ENCODE peak calls at places on chromosome 12, in four cellular contexts. L, K, E and I are unnamed samples. For H3K9me3, the result is how much of the 10 kb centered on the place peaks cover.

GRCh38 chr12:6764011-6764828 is 1.9 kb upstream of the PTMS start:
- DNase-seq in L (peak), K (peak), E (peak), I (peak)

GRCh38 chr12:71128191-71128590 is 29.6 kb downstream of the TSPAN8 start:
- DNase-seq in L (no peak), K (no peak), E (no peak), I (no peak)

GRCh38 chr12:11658796-11659195 is 9.3 kb downstream of the ETV6 start:
- DNase-seq in L (no peak), K (no peak), E (no peak), I (no peak)

GRCh38 chr12:114662512-114663177 is 21.3 kb downstream of the TBX3 start:
- DNase-seq in L (peak), K (peak), E (peak), I (no peak)

GRCh38 chr12:26642361-26642760 is 190.6 kb downstream of the ITPR2 start:
- DNase-seq in L (no peak), K (no peak), E (no peak), I (no peak)

GRCh38 chr12:126338031-126338441 is 1272.8 kb downstream of the AACS start:
- DNase-seq in L (no peak), K (no peak), E (no peak), I (no peak)

GRCh38 chr12:78888583-78888982 is 24.0 kb downstream of the SYT1 start:
- DNase-seq in L (no peak), K (no peak), E (peak), I (no peak)

GRCh38 chr12:47877081-47877480 is 27.7 kb downstream of the VDR start:
- DNase-seq in L (no peak), K (no peak), E (no peak), I (peak)

GRCh38 chr12:55549302-55549701 is at the start of gene OR6C4:
- DNase-seq in L (no peak), K (no peak), E (no peak), I (no peak)

GRCh38 chr12:89528434-89528833 is 2.6 kb upstream of the POC1B start:
- DNase-seq in L (no peak), K (no peak), E (no peak), I (no peak)

GRCh38 chr12:91744613-91745012 is 401.0 kb downstream of the BTG1 start:
- DNase-seq in L (no peak), K (no peak), E (no peak), I (no peak)

GRCh38 chr12:106918746-106919145 is 37.0 kb upstream of the TMEM263 start:
- DNase-seq in L (no peak), K (peak), E (peak), I (no peak)

GRCh38 chr12:42104087-42104486 is 40.6 kb downstream of the GXYLT1 start:
- DNase-seq in L (no peak), K (no peak), E (no peak), I (no peak)

GRCh38 chr12:113359133-113359938 is 949 bp downstream of the PLBD2 start:
- DNase-seq in L (peak), K (no peak), E (no peak), I (no peak)

GRCh38 chr12:79934309-79935020 is 432 bp downstream of the PPP1R12A start:
- DNase-seq in L (peak), K (no peak), E (no peak), I (peak)

GRCh38 chr12:84038241-84038640 is 874.4 kb downstream of the SLC6A15 start:
- DNase-seq in L (no peak), K (no peak), E (no peak), I (no peak)

GRCh38 chr12:123063535-123063934 is 83.1 kb downstream of the ARL6IP4 start:
- DNase-seq in L (no peak), K (no peak), E (no peak), I (no peak)

GRCh38 chr12:13173537-13173936 is 23.0 kb upstream of the EMP1 start:
- DNase-seq in L (peak), K (no peak), E (peak), I (no peak)

GRCh38 chr12:115140981-115141380 is 457.0 kb upstream of the TBX3 start:
- DNase-seq in L (no peak), K (no peak), E (no peak), I (no peak)

GRCh38 chr12:2588345-2588744 is 206.4 kb upstream of the FKBP4 start:
- DNase-seq in L (peak), K (no peak), E (no peak), I (no peak)

GRCh38 chr12:65306603-65307501 is 28.4 kb downstream of the MSRB3 start:
- DNase-seq in L (peak), K (peak), E (peak), I (peak)

GRCh38 chr12:51821423-51822260 is 26.9 kb downstream of the FIGNL2 start:
- DNase-seq in L (no peak), K (no peak), E (no peak), I (peak)

GRCh38 chr12:108694812-108695278 is 36.5 kb downstream of the CORO1C start:
- DNase-seq in L (no peak), K (no peak), E (no peak), I (no peak)

GRCh38 chr12:93736640-93737178 is 59.5 kb downstream of the CRADD start:
- DNase-seq in L (no peak), K (no peak), E (no peak), I (no peak)

GRCh38 chr12:48946206-48946605 is 11.1 kb downstream of the ARF3 start:
- DNase-seq in L (no peak), K (no peak), E (no peak), I (no peak)

GRCh38 chr12:29026419-29026818 is 122.7 kb upstream of the FAR2 start:
- DNase-seq in L (no peak), K (no peak), E (no peak), I (no peak)

GRCh38 chr12:20120296-20120695 is 248.0 kb upstream of the PDE3A start:
- DNase-seq in L (no peak), K (no peak), E (no peak), I (no peak)

GRCh38 chr12:6547987-6548386 is 7.9 kb downstream of the IFFO1 start:
- DNase-seq in L (peak), K (no peak), E (no peak), I (no peak)

GRCh38 chr12:57230381-57231155 is 1.1 kb downstream of the SHMT2 start:
- DNase-seq in L (no peak), K (no peak), E (no peak), I (peak)

GRCh38 chr12:5871741-5872140 is 73.3 kb downstream of the ANO2 start:
- DNase-seq in L (no peak), K (no peak), E (no peak), I (no peak)

GRCh38 chr12:24527102-24527501 is 421.8 kb downstream of the BCAT1 start:
- DNase-seq in L (no peak), K (no peak), E (no peak), I (no peak)

GRCh38 chr12:12922978-12923377 is 29.0 kb downstream of the GPRC5D start:
- DNase-seq in L (no peak), K (no peak), E (no peak), I (no peak)

GRCh38 chr12:85658236-85658635 is 178.0 kb downstream of the RASSF9 start:
- DNase-seq in L (no peak), K (no peak), E (no peak), I (no peak)

GRCh38 chr12:117312770-117313169 is 48.7 kb downstream of the NOS1 start:
- DNase-seq in L (no peak), K (no peak), E (no peak), I (no peak)

GRCh38 chr12:108305520-108305919 is 33.6 kb downstream of the CMKLR1 start:
- DNase-seq in L (peak), K (no peak), E (no peak), I (peak)

GRCh38 chr12:123773375-123773774 is 11.3 kb downstream of the DNAH10 start:
- DNase-seq in L (no peak), K (no peak), E (no peak), I (no peak)

GRCh38 chr12:34405286-34406227 is 383.3 kb downstream of the ALG10 start:
- DNase-seq in L (peak), K (no peak), E (no peak), I (peak)
- H3K9me3 ChIP-seq in L (under half), K (under half), E (under half), I (half or more)

GRCh38 chr12:18723752-18724151 is 14.1 kb downstream of the PLCZ1 start:
- DNase-seq in L (no peak), K (peak), E (peak), I (no peak)
- TF ChIP-seq POLR2AphosphoS5 in L (no peak), K (no peak), E (no peak), I (no peak)

GRCh38 chr12:31629756-31630732 is 29.4 kb upstream of the ETFBKMT start:
- DNase-seq in L (no peak), K (no peak), E (no peak), I (no peak)
- H3K4me3 ChIP-seq in L (peak), K (no peak), E (no peak), I (no peak)

GRCh38 chr12:128970941-128971340 is 117.7 kb downstream of the GLT1D1 start:
- DNase-seq in L (no peak), K (no peak), E (no peak), I (no peak)
- H3K9me3 ChIP-seq in L (under half), K (under half), E (under half), I (under half)

GRCh38 chr12:121578230-121579189 is 2.3 kb downstream of the KDM2B start:
- DNase-seq in L (peak), K (no peak), E (no peak), I (peak)
- TF ChIP-seq POLR2AphosphoS5 in L (no peak), K (no peak), E (no peak), I (peak)

DNA sequence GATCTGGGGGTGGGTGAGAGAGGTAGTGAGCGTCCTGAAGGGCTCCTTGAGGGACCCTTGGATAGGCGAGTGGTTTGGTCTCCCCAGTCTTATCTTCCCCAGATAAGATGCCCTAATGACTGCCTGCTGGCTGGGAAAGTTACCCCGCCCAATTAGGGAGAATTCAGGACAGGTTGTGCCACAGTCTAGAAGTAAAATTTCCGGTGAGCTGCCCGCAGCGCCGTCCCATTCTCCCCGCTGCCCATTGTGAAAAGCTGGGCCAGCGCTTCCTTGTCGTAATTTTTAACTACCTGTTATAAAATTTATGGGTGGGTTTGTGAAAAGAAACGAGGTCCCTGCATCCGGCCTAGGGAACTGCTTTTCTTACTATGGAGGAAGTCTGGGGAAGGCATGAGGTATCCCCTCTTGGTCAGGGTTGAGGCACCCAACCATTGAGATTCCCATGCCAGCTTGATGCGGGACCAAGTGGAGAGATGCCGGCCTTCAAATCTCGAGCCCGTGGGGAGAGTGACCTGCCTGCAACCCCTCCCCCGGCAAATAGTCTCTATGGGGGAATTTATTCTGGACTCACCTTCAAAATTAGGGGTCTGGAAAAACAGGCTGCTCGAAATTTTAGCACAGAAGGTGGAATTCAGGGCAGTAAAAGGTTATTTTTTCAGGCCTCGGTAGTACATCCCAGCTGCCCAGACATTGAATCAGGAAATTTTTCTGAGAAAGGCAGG is 6.6 kb downstream of the HOXC8 start:
- DNase-seq in L (no peak), K (no peak), E (no peak), I (no peak)
- H3K4me3 ChIP-seq in L (no peak), K (peak), E (no peak), I (no peak)

DNA sequence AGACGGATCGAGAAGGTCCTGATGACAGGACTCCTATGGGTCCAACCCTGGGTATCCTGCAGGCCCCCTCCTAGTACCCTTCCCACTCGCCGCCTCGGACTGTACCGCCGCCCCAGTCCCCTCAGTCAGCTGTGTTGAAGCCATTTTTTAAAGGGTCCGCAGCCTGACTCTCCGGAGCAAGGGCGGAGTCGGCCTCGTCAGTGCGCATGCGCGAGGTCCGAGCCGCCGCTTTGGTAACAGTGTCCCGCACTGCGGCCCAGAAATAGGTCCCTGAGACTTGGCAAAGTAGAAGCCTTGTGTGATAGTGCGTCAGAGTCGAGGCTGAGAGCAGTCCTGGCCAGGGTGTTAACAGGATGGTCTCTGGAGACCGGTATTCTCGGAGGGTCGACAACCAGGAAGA is 769.0 kb upstream of the ALG10B start:
- DNase-seq in L (no peak), K (no peak), E (no peak), I (no peak)
- H3K9me3 ChIP-seq in L (under half), K (under half), E (under half), I (under half)

GRCh38 chr12:116220756-116221155 is 56.7 kb downstream of the MED13L start:
- DNase-seq in L (no peak), K (no peak), E (no peak), I (no peak)

GRCh38 chr12:116217045-116217444 is 60.4 kb downstream of the MED13L start:
- DNase-seq in L (no peak), K (no peak), E (no peak), I (no peak)

GRCh38 chr12:116222358-116222757 is 55.1 kb downstream of the MED13L start:
- DNase-seq in L (peak), K (peak), E (peak), I (no peak)
- TF ChIP-seq POLR2AphosphoS5 in L (peak), K (no peak), E (peak), I (peak)

GRCh38 chr12:10557329-10557728 is 51.6 kb downstream of the EIF2S3B start:
- DNase-seq in L (no peak), K (no peak), E (no peak), I (no peak)

GRCh38 chr12:10562306-10562933 is 51.0 kb downstream of the MAGOHB start:
- DNase-seq in L (no peak), K (peak), E (peak), I (no peak)

GRCh38 chr12:10558291-10558690 is 52.6 kb downstream of the EIF2S3B start:
- DNase-seq in L (no peak), K (no peak), E (no peak), I (no peak)

GRCh38 chr12:10557766-10558165 is 52.1 kb downstream of the EIF2S3B start:
- DNase-seq in L (no peak), K (no peak), E (no peak), I (no peak)

GRCh38 chr12:10559241-10559640 is 53.6 kb downstream of the EIF2S3B start:
- DNase-seq in L (no peak), K (no peak), E (no peak), I (peak)
- H3K4me3 ChIP-seq in L (no peak), K (no peak), E (no peak), I (no peak)